ENCODE peak calls at places on chromosomes 16 and 17, in seven cellular contexts. N, Q, I, R, D, Y and H are unnamed samples.
A peak's percentile ranks its signal among the peaks of the same experiment; 100 is the strongest.

GRCh38 chr17:75970011-75970523 is 8.9 kb downstream of the ACOX1 start:
- DNase-seq in N (no peak), Q (no peak), I (peak; percentile 25), R (no peak), D (no peak), Y (no peak), H (no peak)

GRCh38 chr17:28547623-28548416 is 4.6 kb downstream of the UNC119 start:
- DNase-seq in N (peak; percentile 98), Q (peak; percentile 34), I (peak; percentile 82), R (peak; percentile 11), D (peak; percentile 60), Y (peak; percentile 79), H (no peak)

GRCh38 chr16:67212766-67213165 is 13.8 kb downstream of the ELMO3 start:
- DNase-seq in N (no peak), Q (no peak), I (no peak), R (no peak), D (peak; percentile 84), Y (no peak), H (no peak)

GRCh38 chr17:80935526-80935925 is 56.1 kb upstream of the CHMP6 start:
- DNase-seq in N (no peak), Q (no peak), I (no peak), R (no peak), D (no peak), Y (no peak), H (no peak)

GRCh38 chr16:21610006-21610544 is 10.7 kb downstream of the METTL9 start:
- DNase-seq in N (no peak), Q (no peak), I (no peak), R (no peak), D (no peak), Y (no peak), H (no peak)

GRCh38 chr16:13325396-13325795 is 424.0 kb downstream of the SHISA9 start:
- DNase-seq in N (no peak), Q (no peak), I (no peak), R (no peak), D (peak; percentile 1), Y (no peak), H (no peak)

GRCh38 chr17:28726396-28726911 is 421 bp upstream of the TLCD1 start:
- DNase-seq in N (peak; percentile 94), Q (peak; percentile 52), I (peak; percentile 79), R (no peak), D (peak; percentile 66), Y (no peak), H (no peak)

GRCh38 chr17:17535957-17536356 is 39.8 kb upstream of the RASD1 start:
- DNase-seq in N (no peak), Q (no peak), I (no peak), R (no peak), D (peak; percentile 14), Y (peak; percentile 86), H (no peak)

GRCh38 chr17:81164464-81165245 is 652 bp upstream of the PVALEF start:
- DNase-seq in N (peak; percentile 68), Q (no peak), I (no peak), R (no peak), D (no peak), Y (no peak), H (no peak)

GRCh38 chr17:17161121-17161520 is 45.0 kb downstream of the PLD6 start:
- DNase-seq in N (no peak), Q (no peak), I (no peak), R (no peak), D (no peak), Y (no peak), H (no peak)

GRCh38 chr17:63847525-63848249 is 5.2 kb upstream of the SMARCD2 start:
- DNase-seq in N (no peak), Q (no peak), I (no peak), R (no peak), D (no peak), Y (no peak), H (no peak)

GRCh38 chr17:28599311-28600184 is 723 bp upstream of the SPAG5 start:
- DNase-seq in N (no peak), Q (peak; percentile 44), I (peak; percentile 90), R (peak; percentile 33), D (peak; percentile 86), Y (peak; percentile 48), H (peak; percentile 74)

GRCh38 chr16:88662222-88662842 is 559 bp downstream of the MVD start:
- DNase-seq in N (peak; percentile 69), Q (no peak), I (peak; percentile 39), R (no peak), D (no peak), Y (no peak), H (no peak)

GRCh38 chr17:15663176-15663575 is 20.9 kb downstream of the TRIM16 start:
- DNase-seq in N (peak; percentile 5), Q (no peak), I (no peak), R (no peak), D (no peak), Y (no peak), H (no peak)

GRCh38 chr17:15663691-15664090 is 20.4 kb downstream of the TRIM16 start:
- DNase-seq in N (peak; percentile 33), Q (no peak), I (no peak), R (no peak), D (no peak), Y (no peak), H (no peak)

GRCh38 chr17:15659663-15660062 is 24.4 kb downstream of the TRIM16 start:
- DNase-seq in N (peak; percentile 72), Q (no peak), I (no peak), R (no peak), D (peak; percentile 77), Y (peak; percentile 47), H (no peak)

GRCh38 chr17:15660077-15660476 is 24.0 kb downstream of the TRIM16 start:
- DNase-seq in N (peak; percentile 30), Q (no peak), I (no peak), R (no peak), D (no peak), Y (no peak), H (no peak)

DNA sequence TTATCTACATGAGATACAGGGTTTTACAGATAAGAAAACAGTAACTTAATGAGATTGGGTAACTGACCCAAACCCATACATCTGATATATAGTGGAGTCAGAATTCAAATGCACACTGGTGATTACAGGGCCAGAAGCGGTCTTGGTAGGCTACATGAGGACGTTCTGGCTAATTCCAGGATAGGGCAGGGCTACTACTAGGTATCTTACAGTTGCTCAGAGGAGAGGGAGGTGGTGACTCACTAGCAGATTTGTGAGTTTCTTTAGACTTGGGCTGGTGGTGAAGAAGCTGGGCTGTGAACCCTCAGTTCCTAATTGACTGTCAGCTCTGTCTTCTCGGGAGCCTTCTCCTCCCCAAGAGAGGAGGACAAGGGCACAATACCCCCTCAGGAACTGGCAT is 21.4 kb downstream of the TRIM16 start:
- DNase-seq in N (peak; percentile 26), Q (no peak), I (no peak), R (no peak), D (peak; percentile 72), Y (no peak), H (no peak)
- H3K4me3 ChIP-seq in N (no peak overlapping the region), Q (no peak overlapping the region), I (no peak overlapping the region), R (no peak overlapping the region), D (no peak overlapping the region), Y (no peak overlapping the region), H (no peak overlapping the region)

GRCh38 chr16:56916571-56917403 is 15.2 kb upstream of the HERPUD1 start:
- DNase-seq in N (no peak), Q (no peak), I (no peak), R (no peak), D (no peak), Y (no peak), H (no peak)
- H3K4me3 ChIP-seq in N (no peak overlapping the region), Q (peak overlapping the region; percentile 20), I (no peak overlapping the region), R (peak overlapping the region; percentile 17), D (no peak overlapping the region), Y (no peak overlapping the region), H (no peak overlapping the region)

GRCh38 chr16:23948949-23949392 is 113.2 kb downstream of the PRKCB start:
- DNase-seq in N (no peak), Q (peak; percentile 62), I (no peak), R (peak; percentile 15), D (no peak), Y (no peak), H (no peak)

GRCh38 chr16:23949630-23950290 is 114.0 kb downstream of the PRKCB start:
- DNase-seq in N (no peak), Q (peak; percentile 71), I (peak; percentile 84), R (peak; percentile 34), D (no peak), Y (peak; percentile 37), H (no peak)

GRCh38 chr16:23952128-23953041 is 116.6 kb downstream of the PRKCB start:
- DNase-seq in N (peak; percentile 57), Q (no peak), I (peak; percentile 91), R (no peak), D (no peak), Y (no peak), H (no peak)

GRCh38 chr16:23950898-23951297 is 115.1 kb downstream of the PRKCB start:
- DNase-seq in N (no peak), Q (no peak), I (peak; percentile 44), R (no peak), D (no peak), Y (no peak), H (no peak)

GRCh38 chr16:23950291-23950894 is 114.6 kb downstream of the PRKCB start:
- DNase-seq in N (no peak), Q (no peak), I (no peak), R (no peak), D (no peak), Y (no peak), H (no peak)
- H3K4me3 ChIP-seq in N (no peak overlapping the region), Q (no peak overlapping the region), I (no peak overlapping the region), R (peak overlapping the region; percentile 7), D (no peak overlapping the region), Y (no peak overlapping the region), H (no peak overlapping the region)

GRCh38 chr17:32341141-32341856 is 674 bp downstream of the C17orf75 start:
- DNase-seq in N (no peak), Q (no peak), I (peak; percentile 63), R (peak; percentile 27), D (peak; percentile 47), Y (no peak), H (no peak)

GRCh38 chr17:32348483-32348800 is 1.5 kb upstream of the ZNF207 start:
- DNase-seq in N (no peak), Q (no peak), I (no peak), R (no peak), D (no peak), Y (no peak), H (no peak)

GRCh38 chr17:32345953-32346600 is 3.9 kb upstream of the ZNF207 start:
- DNase-seq in N (no peak), Q (no peak), I (no peak), R (no peak), D (no peak), Y (no peak), H (no peak)

GRCh38 chr17:32341857-32342602 is at the start of gene C17orf75:
- DNase-seq in N (peak; percentile 96), Q (peak; percentile 67), I (peak; percentile 92), R (peak; percentile 38), D (peak; percentile 85), Y (peak; percentile 80), H (no peak)

DNA sequence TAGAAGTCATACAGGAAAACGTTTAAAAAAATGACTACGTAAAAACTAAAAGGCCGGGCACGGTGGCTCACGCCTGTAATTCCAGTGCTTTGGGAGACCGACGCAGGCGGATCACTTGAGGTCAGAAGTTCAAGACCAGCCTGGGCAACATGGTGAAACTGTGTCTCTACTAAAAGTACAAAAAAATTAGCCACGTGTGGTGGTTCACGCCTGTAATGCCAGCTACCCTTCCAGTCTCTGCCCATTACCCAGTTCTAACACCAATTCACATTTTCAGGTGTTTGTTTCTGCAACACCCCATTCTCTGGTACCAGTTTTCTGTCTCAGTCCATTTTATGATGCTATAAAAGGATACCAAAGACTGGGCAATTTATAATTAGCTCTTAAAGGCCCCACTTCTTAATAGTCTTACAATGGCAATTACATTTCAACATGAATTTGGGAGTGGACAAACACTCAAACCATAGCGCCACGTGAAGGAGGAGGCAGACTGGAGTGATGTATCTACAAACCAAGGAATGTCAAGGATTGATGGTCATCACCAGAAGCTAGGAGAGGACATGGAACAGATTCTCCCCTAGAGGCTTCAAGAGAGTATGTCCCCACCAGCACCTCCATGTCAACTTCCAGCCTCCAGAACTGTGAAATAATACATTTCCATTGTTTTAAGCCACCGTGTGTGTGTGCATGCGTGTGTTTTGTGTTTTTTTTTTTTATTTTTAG is 791 bp upstream of the C17orf75 start:
- DNase-seq in N (no peak), Q (no peak), I (no peak), R (no peak), D (no peak), Y (no peak), H (no peak)
- H3K4me3 ChIP-seq in N (peak overlapping the region; percentile 81), Q (no peak overlapping the region), I (peak overlapping the region; percentile 77), R (no peak overlapping the region), D (peak overlapping the region; percentile 81), Y (peak overlapping the region; percentile 63), H (peak overlapping the region; percentile 63)